ENCODE peak calls at places on chromosome 17, in six cellular contexts. K, J, T, Z, Y and H are unnamed samples.

GRCh38 chr17:80646328-80646727 is 101.7 kb downstream of the RPTOR start:
- DNase-seq in T (no peak), J (no peak), Z (no peak), Y (no peak), K (no peak), H (no peak)

GRCh38 chr17:49632201-49632600 is 45.7 kb downstream of the SPOP start:
- DNase-seq in J (no peak), Z (no peak), T (no peak), K (no peak), Y (no peak), H (no peak)

GRCh38 chr17:58176200-58176599 is 9.4 kb downstream of the OR4D2 start:
- DNase-seq in Y (no peak), K (no peak), J (peak; percentile 12), Z (no peak), T (no peak), H (no peak)

GRCh38 chr17:19460695-19461094 is 49.7 kb downstream of the RNF112 start:
- DNase-seq in Z (peak; percentile 57), J (peak; percentile 39), K (peak; percentile 14), T (peak; percentile 25), Y (no peak), H (peak; percentile 50)

GRCh38 chr17:15516150-15516549 is 47.1 kb downstream of the TVP23C start:
- DNase-seq in K (no peak), Y (no peak), J (peak; percentile 42), Z (no peak), T (no peak), H (no peak)

GRCh38 chr17:73476890-73477350 is 165.1 kb upstream of the CDC42EP4 start:
- DNase-seq in Y (no peak), Z (no peak), J (no peak), K (no peak), T (no peak), H (peak; percentile 10)

GRCh38 chr17:64377769-64378282 is 12.8 kb downstream of the PECAM1 start:
- DNase-seq in J (peak; percentile 93), Y (no peak), Z (no peak), T (no peak), K (no peak), H (no peak)

GRCh38 chr17:1091885-1092284 is 87.9 kb downstream of the ABR start:
- DNase-seq in T (no peak), Z (no peak), J (no peak), K (no peak), Y (no peak), H (no peak)

GRCh38 chr17:3004150-3004801 is 59.1 kb downstream of the OR1D5 start:
- DNase-seq in Y (peak; percentile 98), K (peak; percentile 80), J (peak; percentile 99), Z (peak; percentile 99), T (peak; percentile 98), H (peak; percentile 99)

GRCh38 chr17:58328195-58329034 is at the start of gene TSPOAP1:
- DNase-seq in Z (no peak), Y (no peak), K (peak; percentile 89), J (no peak), T (no peak), H (peak; percentile 58)

GRCh38 chr17:61313515-61314326 is 85.9 kb upstream of the TBX2 start:
- DNase-seq in Y (no peak), T (no peak), K (no peak), Z (no peak), J (no peak), H (no peak)

GRCh38 chr17:6670571-6670970 is 19.0 kb downstream of the C17orf100 start:
- DNase-seq in K (no peak), Y (peak; percentile 53), Z (no peak), J (no peak), T (no peak), H (no peak)

GRCh38 chr17:2087597-2088211 is 32.8 kb downstream of the HIC1 start:
- DNase-seq in Y (no peak), K (peak; percentile 30), Z (no peak), T (no peak), J (no peak), H (no peak)

GRCh38 chr17:39270923-39271322 is 45.2 kb upstream of the STAC2 start:
- DNase-seq in K (peak; percentile 59), Y (no peak), Z (no peak), T (no peak), J (peak; percentile 92), H (no peak)

GRCh38 chr17:63440127-63440769 is 5.9 kb downstream of the CYB561 start:
- DNase-seq in T (no peak), K (no peak), Y (no peak), J (no peak), Z (no peak), H (no peak)

GRCh38 chr17:7308625-7309433 is 1.4 kb downstream of the EIF5A start:
- DNase-seq in J (peak; percentile 83), Z (no peak), Y (no peak), K (peak; percentile 76), T (no peak), H (peak; percentile 20)